ENCODE peak calls at places on chromosomes 3 and 15, in nine cellular contexts. I, E, Q, R, W, Z, P, J and N are unnamed samples.

GRCh38 chr3:180594631-180595348 is 7.2 kb upstream of the TTC14 start:
- DNase-seq in I (no peak), E (no peak), Q (peak; percentile 20), R (no peak), W (no peak), Z (peak; percentile 32), P (no peak), J (peak; percentile 44), N (peak; percentile 20)

GRCh38 chr15:89116404-89116803 is 28.1 kb downstream of the ABHD2 start:
- DNase-seq in I (no peak), E (no peak), Q (no peak), R (no peak), W (peak; percentile 73), Z (no peak), P (no peak), J (peak; percentile 84), N (peak; percentile 58)

GRCh38 chr15:42772901-42773300 is 36.0 kb upstream of the CDAN1 start:
- DNase-seq in I (no peak), E (no peak), Q (no peak), R (no peak), W (no peak), Z (no peak), P (no peak), J (no peak), N (no peak)

GRCh38 chr3:117122609-117123008 is 413.0 kb downstream of the TUSC7 start:
- DNase-seq in I (no peak), E (no peak), Q (no peak), R (no peak), W (no peak), Z (no peak), P (no peak), J (no peak), N (no peak)

GRCh38 chr15:93219859-93220258 is 130.8 kb upstream of the RGMA start:
- DNase-seq in I (no peak), E (no peak), Q (no peak), R (no peak), W (no peak), Z (no peak), P (no peak), J (no peak), N (no peak)

GRCh38 chr3:111691293-111691909 is 96.3 kb upstream of the ZBED2 start:
- DNase-seq in I (no peak), E (peak; percentile 19), Q (no peak), R (peak; percentile 13), W (no peak), Z (no peak), P (no peak), J (peak; percentile 46), N (peak; percentile 39)

GRCh38 chr3:176663819-176664218 is 533.5 kb downstream of the TBL1XR1 start:
- DNase-seq in I (no peak), E (no peak), Q (peak; percentile 34), R (peak; percentile 1), W (no peak), Z (peak; percentile 21), P (no peak), J (peak; percentile 72), N (peak; percentile 70)

GRCh38 chr3:197942956-197943556 is 6.9 kb upstream of the RPL35A start:
- DNase-seq in I (no peak), E (peak; percentile 33), Q (peak; percentile 68), R (no peak), W (no peak), Z (peak; percentile 42), P (no peak), J (peak; percentile 64), N (peak; percentile 18)

GRCh38 chr3:193737191-193737751 is 144.3 kb downstream of the OPA1 start:
- DNase-seq in I (no peak), E (no peak), Q (no peak), R (no peak), W (no peak), Z (no peak), P (no peak), J (no peak), N (no peak)

GRCh38 chr3:33889394-33890039 is 91.1 kb downstream of the PDCD6IP start:
- DNase-seq in I (no peak), E (no peak), Q (no peak), R (no peak), W (no peak), Z (no peak), P (no peak), J (no peak), N (no peak)

GRCh38 chr3:171354706-171355582 is 105.3 kb downstream of the TNIK start:
- DNase-seq in I (no peak), E (no peak), Q (no peak), R (no peak), W (no peak), Z (peak; percentile 48), P (no peak), J (no peak), N (peak; percentile 25)

GRCh38 chr15:77031376-77032050 is 36.6 kb downstream of the PSTPIP1 start:
- DNase-seq in I (no peak), E (no peak), Q (no peak), R (no peak), W (peak; percentile 17), Z (no peak), P (no peak), J (peak; percentile 66), N (no peak)

GRCh38 chr15:51775967-51776816 is 24.8 kb downstream of the TMOD2 start:
- DNase-seq in I (peak; percentile 10), E (peak; percentile 66), Q (peak; percentile 51), R (peak; percentile 50), W (no peak), Z (peak; percentile 47), P (peak; percentile 30), J (peak; percentile 33), N (no peak)

GRCh38 chr3:106814231-106814630 is 563.0 kb upstream of the CCDC54 start:
- DNase-seq in I (no peak), E (no peak), Q (no peak), R (peak; percentile 22), W (peak; percentile 27), Z (no peak), P (peak; percentile 33), J (no peak), N (no peak)

GRCh38 chr3:171181907-171182690 is 155.6 kb upstream of the SLC2A2 start:
- DNase-seq in I (no peak), E (no peak), Q (no peak), R (no peak), W (no peak), Z (peak; percentile 18), P (no peak), J (no peak), N (peak; percentile 88)

GRCh38 chr15:24862726-24863521 is 91.9 kb upstream of the SNRPN start:
- DNase-seq in I (no peak), E (no peak), Q (no peak), R (no peak), W (no peak), Z (no peak), P (no peak), J (no peak), N (peak; percentile 44)

GRCh38 chr15:39511000-39511914 is 69.6 kb upstream of the THBS1 start:
- DNase-seq in I (no peak), E (no peak), Q (peak; percentile 62), R (no peak), W (peak; percentile 89), Z (peak; percentile 59), P (no peak), J (no peak), N (peak; percentile 84)

GRCh38 chr15:35020974-35021373 is 32.9 kb upstream of the ZNF770 start:
- DNase-seq in I (no peak), E (no peak), Q (no peak), R (no peak), W (no peak), Z (no peak), P (no peak), J (no peak), N (no peak)

GRCh38 chr15:59052915-59053407 is 52.0 kb upstream of the CCNB2 start:
- DNase-seq in I (no peak), E (no peak), Q (no peak), R (no peak), W (no peak), Z (no peak), P (no peak), J (no peak), N (no peak)

GRCh38 chr3:45496550-45496949 is 98.0 kb upstream of the LIMD1 start:
- DNase-seq in I (no peak), E (no peak), Q (no peak), R (no peak), W (no peak), Z (no peak), P (no peak), J (no peak), N (no peak)

GRCh38 chr3:23944861-23945652 is at the start of gene NR1D2:
- DNase-seq in I (peak; percentile 75), E (peak; percentile 87), Q (peak; percentile 69), R (peak; percentile 60), W (peak; percentile 90), Z (peak; percentile 71), P (peak; percentile 81), J (peak; percentile 87), N (peak; percentile 57)

GRCh38 chr15:60720493-60721231 is 241.7 kb upstream of the ICE2 start:
- DNase-seq in I (peak; percentile 82), E (no peak), Q (no peak), R (no peak), W (no peak), Z (no peak), P (no peak), J (no peak), N (no peak)

GRCh38 chr15:51908312-51908711 is 63.3 kb downstream of the LEO1 start:
- DNase-seq in I (no peak), E (no peak), Q (no peak), R (no peak), W (no peak), Z (no peak), P (no peak), J (no peak), N (peak; percentile 26)

GRCh38 chr3:126895178-126896066 is 87.5 kb upstream of the PLXNA1 start:
- DNase-seq in I (no peak), E (no peak), Q (no peak), R (no peak), W (no peak), Z (peak; percentile 69), P (peak; percentile 21), J (no peak), N (no peak)

GRCh38 chr3:46948830-46949671 is 27.5 kb downstream of the CCDC12 start:
- DNase-seq in I (no peak), E (peak; percentile 72), Q (peak; percentile 35), R (no peak), W (peak; percentile 74), Z (no peak), P (no peak), J (peak; percentile 27), N (no peak)

GRCh38 chr15:25058080-25058785 is 103.4 kb downstream of the SNRPN start:
- DNase-seq in I (no peak), E (no peak), Q (no peak), R (no peak), W (no peak), Z (no peak), P (no peak), J (no peak), N (no peak)

GRCh38 chr3:124878561-124879394 is 8.4 kb downstream of the ITGB5 start:
- DNase-seq in I (peak; percentile 32), E (peak; percentile 28), Q (peak; percentile 78), R (no peak), W (peak; percentile 52), Z (peak; percentile 92), P (no peak), J (no peak), N (peak; percentile 98)

GRCh38 chr3:184559336-184559735 is 2.2 kb upstream of the EPHB3 start:
- DNase-seq in I (no peak), E (peak; percentile 84), Q (no peak), R (no peak), W (no peak), Z (no peak), P (no peak), J (no peak), N (no peak)

GRCh38 chr3:44478055-44478468 is 592 bp upstream of the ZNF445 start:
- DNase-seq in I (no peak), E (no peak), Q (no peak), R (no peak), W (no peak), Z (no peak), P (no peak), J (no peak), N (no peak)

GRCh38 chr3:125587039-125587664 is 8.1 kb downstream of the OSBPL11 start:
- DNase-seq in I (no peak), E (no peak), Q (no peak), R (no peak), W (no peak), Z (no peak), P (no peak), J (no peak), N (no peak)

GRCh38 chr3:72739521-72740466 is 108.5 kb downstream of the SHQ1 start:
- DNase-seq in I (no peak), E (peak; percentile 45), Q (no peak), R (no peak), W (no peak), Z (no peak), P (no peak), J (no peak), N (no peak)